ENCODE peak calls at places on chromosomes 12 and 14, in four cellular contexts. One of them, this sample, is unnamed.

GRCh38 chr12:69052613-69053408 is 119.8 kb upstream of the CPM start:
- DNase-seq in T follicular helper cell: no peak
- DNase-seq in NCI-H446: no peak
- DNase-seq in NCI-H460: peak; percentile 13
- DNase-seq in this sample: no peak

GRCh38 chr14:82510007-82510406 is 976.4 kb upstream of the SEL1L start:
- DNase-seq in NCI-H460: no peak
- DNase-seq in NCI-H446: no peak
- DNase-seq in T follicular helper cell: no peak
- DNase-seq in this sample: no peak

GRCh38 chr12:52197371-52198231 is 5.8 kb upstream of the KRT80 start:
- DNase-seq in T follicular helper cell: no peak
- DNase-seq in NCI-H460: peak; percentile 68
- DNase-seq in NCI-H446: peak; percentile 64
- DNase-seq in this sample: no peak

GRCh38 chr12:42094277-42094676 is 50.4 kb downstream of the GXYLT1 start:
- DNase-seq in NCI-H460: peak; percentile 26
- DNase-seq in T follicular helper cell: no peak
- DNase-seq in NCI-H446: no peak
- DNase-seq in this sample: no peak

GRCh38 chr14:99596071-99596627 is 7.9 kb downstream of the CCDC85C start:
- DNase-seq in NCI-H446: no peak
- DNase-seq in NCI-H460: no peak
- DNase-seq in T follicular helper cell: no peak
- DNase-seq in this sample: no peak

GRCh38 chr12:90757957-90758356 is 197.0 kb downstream of the CCER1 start:
- DNase-seq in NCI-H446: no peak
- DNase-seq in NCI-H460: no peak
- DNase-seq in T follicular helper cell: no peak
- DNase-seq in this sample: no peak

GRCh38 chr12:27032679-27033078 is 10.3 kb downstream of the MED21 start:
- DNase-seq in NCI-H446: no peak
- DNase-seq in NCI-H460: no peak
- DNase-seq in T follicular helper cell: no peak
- DNase-seq in this sample: no peak

GRCh38 chr12:1161197-1161596 is 170.2 kb downstream of the ERC1 start:
- DNase-seq in NCI-H460: no peak
- DNase-seq in NCI-H446: no peak
- DNase-seq in T follicular helper cell: no peak
- DNase-seq in this sample: no peak

GRCh38 chr14:89845346-89845745 is 109.2 kb downstream of the EFCAB11 start:
- DNase-seq in NCI-H460: no peak
- DNase-seq in NCI-H446: no peak
- DNase-seq in T follicular helper cell: no peak
- DNase-seq in this sample: no peak

GRCh38 chr12:98893126-98893525 is 248.0 kb downstream of the APAF1 start:
- DNase-seq in NCI-H446: no peak
- DNase-seq in T follicular helper cell: no peak
- DNase-seq in NCI-H460: no peak
- DNase-seq in this sample: no peak

GRCh38 chr14:98114122-98114895 is 1157.7 kb downstream of the BCL11B start:
- DNase-seq in NCI-H460: no peak
- DNase-seq in T follicular helper cell: no peak
- DNase-seq in NCI-H446: no peak
- DNase-seq in this sample: no peak

GRCh38 chr14:78982551-78982950 is 812.4 kb downstream of the NRXN3 start:
- DNase-seq in NCI-H460: no peak
- DNase-seq in T follicular helper cell: no peak
- DNase-seq in NCI-H446: no peak
- DNase-seq in this sample: no peak

GRCh38 chr14:96271421-96271762 is 15.4 kb downstream of the BDKRB1 start:
- DNase-seq in NCI-H460: no peak
- DNase-seq in NCI-H446: no peak
- DNase-seq in T follicular helper cell: no peak
- DNase-seq in this sample: no peak

GRCh38 chr12:8914716-8915526 is 612 bp downstream of the PHC1 start:
- DNase-seq in NCI-H460: peak; percentile 2
- DNase-seq in T follicular helper cell: peak; percentile 42
- DNase-seq in NCI-H446: peak; percentile 11
- DNase-seq in this sample: no peak

GRCh38 chr14:79840068-79840467 is 371.2 kb downstream of the DIO2 start:
- DNase-seq in T follicular helper cell: no peak
- DNase-seq in NCI-H460: no peak
- DNase-seq in NCI-H446: no peak
- DNase-seq in this sample: no peak

GRCh38 chr14:90412058-90412457 is 15.2 kb downstream of the CALM1 start:
- DNase-seq in NCI-H460: no peak
- DNase-seq in NCI-H446: no peak
- DNase-seq in T follicular helper cell: no peak
- DNase-seq in this sample: no peak

GRCh38 chr14:75306917-75307699 is 28.5 kb downstream of the FOS start:
- DNase-seq in NCI-H460: no peak
- DNase-seq in NCI-H446: peak; percentile 48
- DNase-seq in T follicular helper cell: no peak
- DNase-seq in this sample: no peak

GRCh38 chr12:11771895-11772502 is 122.5 kb downstream of the ETV6 start:
- DNase-seq in NCI-H446: no peak
- DNase-seq in NCI-H460: no peak
- DNase-seq in T follicular helper cell: no peak
- DNase-seq in this sample: no peak

GRCh38 chr14:28196878-28197277 is 569.7 kb upstream of the FOXG1 start:
- DNase-seq in NCI-H446: no peak
- DNase-seq in T follicular helper cell: no peak
- DNase-seq in NCI-H460: no peak
- DNase-seq in this sample: no peak

GRCh38 chr14:41498959-41499358 is 107.7 kb upstream of the LRFN5 start:
- DNase-seq in T follicular helper cell: no peak
- DNase-seq in NCI-H446: no peak
- DNase-seq in NCI-H460: no peak
- DNase-seq in this sample: no peak

GRCh38 chr12:130367523-130367922 is 29.8 kb downstream of the PIWIL1 start:
- DNase-seq in NCI-H460: no peak
- DNase-seq in T follicular helper cell: no peak
- DNase-seq in NCI-H446: no peak
- DNase-seq in this sample: no peak

GRCh38 chr12:56189918-56190694 is 823 bp upstream of the SMARCC2 start:
- DNase-seq in NCI-H460: peak; percentile 84
- DNase-seq in NCI-H446: peak; percentile 93
- DNase-seq in T follicular helper cell: peak; percentile 56
- DNase-seq in this sample: peak; percentile 94

GRCh38 chr14:94110552-94111181 is at the start of gene IFI27:
- DNase-seq in NCI-H446: no peak
- DNase-seq in NCI-H460: peak; percentile 36
- DNase-seq in T follicular helper cell: no peak
- DNase-seq in this sample: no peak

GRCh38 chr12:94074970-94075695 is 73.2 kb upstream of the PLXNC1 start:
- DNase-seq in NCI-H460: peak; percentile 33
- DNase-seq in T follicular helper cell: no peak
- DNase-seq in NCI-H446: peak; percentile 80
- DNase-seq in this sample: no peak

GRCh38 chr12:105892362-105892910 is 246.3 kb downstream of the NUAK1 start:
- DNase-seq in NCI-H460: no peak
- DNase-seq in T follicular helper cell: no peak
- DNase-seq in NCI-H446: no peak
- DNase-seq in this sample: no peak

GRCh38 chr12:62983594-62983993 is 48.6 kb upstream of the PPM1H start:
- DNase-seq in NCI-H446: no peak
- DNase-seq in T follicular helper cell: no peak
- DNase-seq in NCI-H460: no peak
- DNase-seq in this sample: no peak

GRCh38 chr12:52168019-52168717 is 23.6 kb downstream of the KRT80 start:
- DNase-seq in T follicular helper cell: no peak
- DNase-seq in NCI-H460: no peak
- DNase-seq in NCI-H446: no peak
- DNase-seq in this sample: no peak

GRCh38 chr12:115661103-115661502 is 616.4 kb downstream of the MED13L start:
- DNase-seq in NCI-H460: no peak
- DNase-seq in NCI-H446: no peak
- DNase-seq in T follicular helper cell: no peak
- DNase-seq in this sample: no peak

GRCh38 chr12:7369274-7369729 is 65.4 kb downstream of the ACSM4 start:
- DNase-seq in NCI-H460: peak; percentile 8
- DNase-seq in NCI-H446: no peak
- DNase-seq in T follicular helper cell: no peak
- DNase-seq in this sample: peak; percentile 8

GRCh38 chr14:65958664-65959562 is 527.3 kb upstream of the CCDC196 start:
- DNase-seq in T follicular helper cell: no peak
- DNase-seq in NCI-H460: peak; percentile 8
- DNase-seq in NCI-H446: peak; percentile 51
- DNase-seq in this sample: no peak

GRCh38 chr14:50335989-50336391 is 23.9 kb downstream of the DMAC2L start:
- DNase-seq in NCI-H460: no peak
- DNase-seq in NCI-H446: peak; percentile 80
- DNase-seq in T follicular helper cell: no peak
- DNase-seq in this sample: no peak

GRCh38 chr14:30277268-30277667 is 281.7 kb upstream of the G2E3 start:
- DNase-seq in NCI-H446: no peak
- DNase-seq in NCI-H460: no peak
- DNase-seq in T follicular helper cell: no peak
- DNase-seq in this sample: no peak

GRCh38 chr14:85088231-85088630 is 441.7 kb upstream of the FLRT2 start:
- DNase-seq in NCI-H460: peak; percentile 4
- DNase-seq in NCI-H446: no peak
- DNase-seq in T follicular helper cell: no peak
- DNase-seq in this sample: no peak

GRCh38 chr14:104977681-104978647 is at the start of gene AHNAK2:
- DNase-seq in NCI-H446: peak; percentile 83
- DNase-seq in T follicular helper cell: peak; percentile 25
- DNase-seq in NCI-H460: peak; percentile 84
- DNase-seq in this sample: no peak

GRCh38 chr12:116142936-116143882 is 134.3 kb downstream of the MED13L start:
- DNase-seq in NCI-H446: no peak
- DNase-seq in NCI-H460: no peak
- DNase-seq in T follicular helper cell: no peak
- DNase-seq in this sample: no peak

GRCh38 chr14:67166450-67166853 is 22.8 kb upstream of the GARIN2 start:
- DNase-seq in NCI-H446: peak; percentile 10
- DNase-seq in T follicular helper cell: peak; percentile 12
- DNase-seq in NCI-H460: peak; percentile 48
- DNase-seq in this sample: peak; percentile 25

This sample was measured in Panc1.